ENCODE peak calls at places on chromosomes 13 and 19, in ten cellular contexts. J is effector memory CD4-positive, alpha-beta T cell; C is iPS DF 19.7; S is anterior cingulate cortex; U is osteoblast; L is LoVo; Z is H1; W is posterior vena cava; Y is stimulated activated CD8-positive, alpha-beta memory T cell treated with anti-CD3 and anti-CD28 coated beads, Interleukin-2, amount 100 ng/mL, for 1 hour; D is transverse colon. V is an unnamed sample.

GRCh38 chr19:33557720-33558119 is 36.1 kb upstream of the PEPD start:
- DNase-seq in S (no peak), J (no peak), C (no peak), Z (no peak), W (peak; percentile 28), U (no peak), L (no peak), Y (no peak), D (no peak), V (no peak)

GRCh38 chr19:17406039-17406886 is 833 bp upstream of the BST2 start:
- DNase-seq in U (peak; percentile 94), W (no peak), S (no peak), Y (no peak), Z (no peak), D (peak; percentile 48), J (no peak), L (no peak), C (no peak), V (no peak)

GRCh38 chr13:80862466-80862865 is 521.5 kb upstream of the SPRY2 start:
- DNase-seq in J (no peak), D (no peak), Z (no peak), Y (no peak), C (no peak), W (no peak), S (no peak), U (peak; percentile 5), L (no peak), V (no peak)

GRCh38 chr13:94705081-94705751 is 7.1 kb downstream of the SOX21 start:
- DNase-seq in Y (no peak), W (no peak), U (peak; percentile 78), J (no peak), C (no peak), D (no peak), S (no peak), Z (peak; percentile 71), L (no peak), V (no peak)

GRCh38 chr19:18170714-18171255 is 2.8 kb upstream of the IFI30 start:
- DNase-seq in S (no peak), Y (no peak), L (no peak), J (no peak), U (peak; percentile 91), Z (no peak), D (peak; percentile 65), C (no peak), W (no peak), V (no peak)

GRCh38 chr19:12946092-12946845 is 607 bp downstream of the RAD23A start:
- DNase-seq in D (peak; percentile 74), Y (peak; percentile 33), Z (peak; percentile 89), C (no peak), U (peak; percentile 97), W (peak; percentile 93), J (peak; percentile 41), L (peak; percentile 73), S (no peak), V (peak; percentile 30)

GRCh38 chr13:24301911-24302310 is 7.5 kb upstream of the C1QTNF9 start:
- DNase-seq in C (no peak), J (no peak), L (no peak), Z (no peak), D (no peak), S (no peak), Y (no peak), W (no peak), U (peak; percentile 72), V (no peak)

GRCh38 chr13:80399340-80400163 is 58.6 kb upstream of the SPRY2 start:
- DNase-seq in C (no peak), D (peak; percentile 23), Z (no peak), Y (no peak), S (no peak), J (no peak), W (no peak), L (peak; percentile 26), U (no peak), V (no peak)

GRCh38 chr19:7595466-7596133 is at the start of gene CAMSAP3:
- DNase-seq in W (no peak), Z (peak; percentile 91), U (peak; percentile 62), L (peak; percentile 76), C (no peak), J (no peak), Y (peak; percentile 8), S (no peak), D (peak; percentile 71), V (no peak)

GRCh38 chr19:3154957-3155736 is 19.3 kb downstream of the GNA15 start:
- DNase-seq in L (peak; percentile 30), W (peak; percentile 95), Y (peak; percentile 58), S (no peak), Z (no peak), J (peak; percentile 86), C (no peak), D (peak; percentile 62), U (peak; percentile 99), V (peak; percentile 76)

GRCh38 chr19:37931941-37932655 is 25.1 kb downstream of the SIPA1L3 start:
- DNase-seq in S (peak; percentile 46), U (peak; percentile 92), Y (no peak), W (peak; percentile 86), D (peak; percentile 89), J (no peak), L (peak; percentile 88), C (no peak), Z (peak; percentile 78), V (no peak)

GRCh38 chr13:93169980-93170379 is 56.6 kb upstream of the GPC6 start:
- DNase-seq in U (peak; percentile 75), J (no peak), W (no peak), Z (no peak), D (no peak), C (no peak), Y (no peak), L (no peak), S (no peak), V (no peak)

GRCh38 chr19:49640113-49640898 is at the start of gene RRAS:
- DNase-seq in C (peak; percentile 98), D (peak; percentile 100), W (peak; percentile 100), Y (peak; percentile 99), J (peak; percentile 100), L (peak; percentile 99), U (peak; percentile 99), Z (peak; percentile 100), S (peak; percentile 90), V (peak; percentile 100)

GRCh38 chr19:10404888-10405808 is 1.8 kb upstream of the CDC37 start:
- DNase-seq in J (no peak), D (no peak), U (peak; percentile 84), L (no peak), Y (no peak), C (no peak), W (no peak), S (no peak), Z (no peak), V (no peak)

GRCh38 chr19:45069056-45069455 is 7.2 kb downstream of the ZNF296 start:
- DNase-seq in J (no peak), L (no peak), Z (no peak), Y (no peak), W (no peak), U (peak; percentile 97), D (no peak), C (no peak), S (no peak), V (no peak)

GRCh38 chr13:103394670-103395069 is 328.5 kb upstream of the SLC10A2 start:
- DNase-seq in D (no peak), W (no peak), L (no peak), J (no peak), S (no peak), Z (no peak), Y (no peak), U (no peak), C (no peak), V (no peak)

GRCh38 chr13:93227906-93228801 is 1.5 kb downstream of the GPC6 start:
- DNase-seq in S (peak; percentile 75), D (peak; percentile 32), Z (peak; percentile 86), Y (no peak), W (peak; percentile 89), U (peak; percentile 91), L (no peak), C (no peak), J (no peak), V (no peak)

GRCh38 chr19:3378352-3379146 is 12.2 kb downstream of the NFIC start:
- DNase-seq in Y (no peak), C (no peak), W (no peak), J (no peak), U (peak; percentile 70), S (no peak), D (no peak), Z (no peak), L (no peak), V (no peak)

GRCh38 chr13:20401958-20402856 is 123.5 kb downstream of the CRYL1 start:
- DNase-seq in C (no peak), D (no peak), U (peak; percentile 86), L (no peak), W (no peak), Z (no peak), S (no peak), Y (no peak), J (no peak), V (no peak)

GRCh38 chr19:7869453-7869909 is 4.7 kb downstream of the PRR36 start:
- DNase-seq in W (no peak), U (peak; percentile 95), C (no peak), D (peak; percentile 79), L (peak; percentile 81), Z (peak; percentile 98), Y (peak; percentile 70), S (peak; percentile 41), J (peak; percentile 75), V (peak; percentile 78)

GRCh38 chr19:55461974-55462628 is 659 bp upstream of the ISOC2 start:
- DNase-seq in Z (no peak), L (peak; percentile 42), S (no peak), J (no peak), U (no peak), D (no peak), W (no peak), C (no peak), Y (no peak), V (no peak)

GRCh38 chr13:110412132-110412912 is 105.2 kb downstream of the COL4A2 start:
- DNase-seq in W (peak; percentile 96), Y (peak; percentile 19), S (peak; percentile 65), Z (peak; percentile 89), C (peak; percentile 68), U (peak; percentile 96), L (peak; percentile 66), D (peak; percentile 82), J (peak; percentile 16), V (peak; percentile 31)

GRCh38 chr13:44425041-44425814 is 51.6 kb downstream of the SERP2 start:
- DNase-seq in L (no peak), U (no peak), D (no peak), J (no peak), Y (no peak), S (no peak), W (no peak), C (no peak), Z (no peak), V (no peak)

GRCh38 chr13:30119476-30119875 is 187.9 kb downstream of the KATNAL1 start:
- DNase-seq in S (no peak), J (no peak), Z (no peak), U (peak; percentile 93), W (no peak), C (no peak), D (peak; percentile 30), Y (no peak), L (no peak), V (no peak)

GRCh38 chr19:2110822-2111221 is 14.1 kb downstream of the IZUMO4 start:
- DNase-seq in Y (no peak), L (no peak), D (no peak), W (no peak), S (no peak), J (no peak), Z (peak; percentile 75), C (no peak), U (no peak), V (no peak)

GRCh38 chr19:13164370-13165090 is 14.3 kb downstream of the IER2 start:
- DNase-seq in C (no peak), U (peak; percentile 83), Z (peak; percentile 89), J (no peak), D (peak; percentile 75), L (peak; percentile 64), Y (no peak), W (no peak), S (no peak), V (peak; percentile 35)